ENCODE peak calls at places on chromosome 5, in four cellular contexts. P is tibial nerve, A is cardiac muscle cell, N is ascending aorta. F is an unnamed sample.

GRCh38 chr5:53333160-53333559 is 147.3 kb upstream of the FST start:
- DNase-seq in P (no peak), A (no peak), N (no peak), F (no peak)

GRCh38 chr5:57316798-57317327 is 143.0 kb downstream of the GPBP1 start:
- DNase-seq in P (no peak), A (peak; percentile 76), N (no peak), F (no peak)

GRCh38 chr5:22651355-22651754 is 201.8 kb downstream of the CDH12 start:
- DNase-seq in P (no peak), A (no peak), N (no peak), F (no peak)

GRCh38 chr5:139638736-139639618 is 9.2 kb upstream of the CXXC5 start:
- DNase-seq in P (no peak), A (no peak), N (no peak), F (peak; percentile 55)

GRCh38 chr5:123520677-123521247 is 8.8 kb downstream of the CSNK1G3 start:
- DNase-seq in P (no peak), A (no peak), N (no peak), F (no peak)

GRCh38 chr5:173298213-173298933 is 29.8 kb downstream of the STC2 start:
- DNase-seq in P (no peak), A (no peak), N (no peak), F (no peak)

GRCh38 chr5:132486318-132487094 is 4.1 kb downstream of the IRF1 start:
- DNase-seq in P (no peak), A (no peak), N (no peak), F (peak; percentile 52)

GRCh38 chr5:88957000-88957399 is 74.0 kb upstream of the MEF2C start:
- DNase-seq in P (no peak), A (no peak), N (no peak), F (no peak)

GRCh38 chr5:84478603-84479002 is 93.9 kb upstream of the EDIL3 start:
- DNase-seq in P (no peak), A (no peak), N (no peak), F (no peak)

GRCh38 chr5:44389410-44389879 is at the start of gene FGF10:
- DNase-seq in P (no peak), A (peak; percentile 89), N (no peak), F (no peak)

GRCh38 chr5:23352437-23352836 is 155.0 kb upstream of the PRDM9 start:
- DNase-seq in P (no peak), A (peak; percentile 19), N (no peak), F (no peak)

GRCh38 chr5:31270396-31270795 is 76.9 kb downstream of the CDH6 start:
- DNase-seq in P (no peak), A (peak; percentile 26), N (no peak), F (no peak)

GRCh38 chr5:1294839-1295649 is at the start of gene TERT:
- DNase-seq in P (no peak), A (peak; percentile 59), N (no peak), F (no peak)

GRCh38 chr5:82307431-82307830 is 29.3 kb upstream of the RPS23 start:
- DNase-seq in P (no peak), A (no peak), N (no peak), F (no peak)

GRCh38 chr5:173187054-173187743 is 42.9 kb downstream of the BNIP1 start:
- DNase-seq in P (no peak), A (no peak), N (no peak), F (no peak)

GRCh38 chr5:181151146-181151545 is 3.8 kb downstream of the OR2V2 start:
- DNase-seq in P (no peak), A (no peak), N (no peak), F (no peak)

GRCh38 chr5:50727149-50727496 is 60.7 kb downstream of the PARP8 start:
- DNase-seq in P (no peak), A (no peak), N (no peak), F (no peak)

GRCh38 chr5:1795931-1796330 is 3.7 kb downstream of the MRPL36 start:
- DNase-seq in P (no peak), A (no peak), N (no peak), F (no peak)

GRCh38 chr5:142811840-142812557 is 41.8 kb downstream of the ARHGAP26 start:
- DNase-seq in P (no peak), A (no peak), N (no peak), F (no peak)

GRCh38 chr5:132258102-132259060 is 885 bp downstream of the PDLIM4 start:
- DNase-seq in P (no peak), A (no peak), N (no peak), F (peak; percentile 74)

GRCh38 chr5:6576861-6577501 is 55.9 kb downstream of the NSUN2 start:
- DNase-seq in P (no peak), A (peak; percentile 42), N (no peak), F (peak; percentile 59)

GRCh38 chr5:123807177-123807900 is 295.4 kb downstream of the CSNK1G3 start:
- DNase-seq in P (no peak), A (peak; percentile 75), N (no peak), F (no peak)

GRCh38 chr5:53118879-53119278 is 9.3 kb upstream of the MOCS2 start:
- DNase-seq in P (no peak), A (no peak), N (no peak), F (no peak)

GRCh38 chr5:145362261-145362660 is 472.9 kb downstream of the PRELID2 start:
- DNase-seq in P (no peak), A (no peak), N (no peak), F (no peak)

GRCh38 chr5:1555011-1555807 is 31.4 kb upstream of the LPCAT1 start:
- DNase-seq in P (no peak), A (no peak), N (no peak), F (peak; percentile 42)

GRCh38 chr5:38925154-38925925 is 79.5 kb downstream of the OSMR start:
- DNase-seq in P (no peak), A (no peak), N (no peak), F (no peak)

GRCh38 chr5:123916331-123917121 is 404.5 kb downstream of the CSNK1G3 start:
- DNase-seq in P (no peak), A (peak; percentile 47), N (no peak), F (no peak)

GRCh38 chr5:180389252-180390101 is 36.3 kb upstream of the GFPT2 start:
- DNase-seq in P (no peak), A (no peak), N (no peak), F (peak; percentile 73)

GRCh38 chr5:132425009-132425937 is 55.8 kb downstream of the SLC22A5 start:
- DNase-seq in P (no peak), A (no peak), N (no peak), F (peak; percentile 57)

GRCh38 chr5:115626444-115626823 is 598 bp upstream of the TMED7 start:
- DNase-seq in P (no peak), A (no peak), N (no peak), F (no peak)

GRCh38 chr5:62199792-62200716 is 106.0 kb upstream of the KIF2A start:
- DNase-seq in P (no peak), A (no peak), N (no peak), F (no peak)

GRCh38 chr5:143946821-143947220 is 134.9 kb downstream of the HMHB1 start:
- DNase-seq in P (no peak), A (no peak), N (no peak), F (no peak)

GRCh38 chr5:179287071-179287470 is 58.2 kb downstream of the ADAMTS2 start:
- DNase-seq in P (no peak), A (no peak), N (no peak), F (no peak)

GRCh38 chr5:61881821-61882220 is 424.2 kb upstream of the KIF2A start:
- DNase-seq in P (no peak), A (no peak), N (no peak), F (no peak)

GRCh38 chr5:145937432-145938250 is 1.3 kb downstream of the SH3RF2 start:
- DNase-seq in P (no peak), A (peak; percentile 28), N (no peak), F (no peak)

GRCh38 chr5:158079097-158079496 is 220.2 kb upstream of the CLINT1 start:
- DNase-seq in P (no peak), A (no peak), N (no peak), F (no peak)

GRCh38 chr5:158074597-158074991 is 215.6 kb upstream of the CLINT1 start:
- DNase-seq in P (no peak), A (no peak), N (no peak), F (no peak)

GRCh38 chr5:158070855-158071254 is 211.9 kb upstream of the CLINT1 start:
- DNase-seq in P (no peak), A (no peak), N (no peak), F (no peak)

GRCh38 chr5:158080112-158080511 is 221.2 kb upstream of the CLINT1 start:
- DNase-seq in P (no peak), A (no peak), N (no peak), F (no peak)

GRCh38 chr5:158074992-158075769 is 216.2 kb upstream of the CLINT1 start:
- DNase-seq in P (peak; percentile 35), A (peak; percentile 59), N (no peak), F (peak; percentile 80)
- H3K4me3 ChIP-seq in P (peak overlapping the region; percentile 16), A (no peak overlapping the region), N (peak overlapping the region; percentile 41), F (no peak overlapping the region)

DNA sequence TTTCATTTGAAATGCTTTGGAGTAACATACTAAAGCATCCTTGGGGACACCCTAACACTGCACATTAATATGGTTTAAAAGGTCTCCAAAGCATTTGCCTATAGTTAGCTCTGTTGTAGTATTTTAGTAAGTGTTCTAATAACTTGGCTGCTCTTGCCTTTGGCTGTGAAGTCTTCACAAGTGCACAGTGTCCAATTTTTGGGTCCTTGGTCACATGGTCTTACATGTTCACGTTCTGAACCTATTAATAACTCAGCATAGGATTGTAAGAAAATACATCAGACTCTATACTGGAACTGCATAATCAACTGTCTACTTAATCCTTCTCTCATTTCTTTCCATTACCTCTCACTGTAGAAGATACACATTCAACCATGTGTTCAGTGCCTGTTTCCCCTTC is 17.4 kb downstream of the ADAMTS19 start:
- DNase-seq in P (no peak), A (no peak), N (no peak), F (no peak)
- TF ChIP-seq CTCF in P (no peak), A (no peak), N (no peak), F (no peak)

GRCh38 chr5:14669415-14669814 is 4.9 kb downstream of the OTULIN start:
- DNase-seq in P (no peak), A (no peak), N (no peak), F (no peak)
- H3K4me1 ChIP-seq in P (peaks cover 40% of the 10 kb centered on the region), A (no peaks in the 10 kb centered on the region), N (peaks cover 34% of the 10 kb centered on the region), F (no peaks in the 10 kb centered on the region)

DNA sequence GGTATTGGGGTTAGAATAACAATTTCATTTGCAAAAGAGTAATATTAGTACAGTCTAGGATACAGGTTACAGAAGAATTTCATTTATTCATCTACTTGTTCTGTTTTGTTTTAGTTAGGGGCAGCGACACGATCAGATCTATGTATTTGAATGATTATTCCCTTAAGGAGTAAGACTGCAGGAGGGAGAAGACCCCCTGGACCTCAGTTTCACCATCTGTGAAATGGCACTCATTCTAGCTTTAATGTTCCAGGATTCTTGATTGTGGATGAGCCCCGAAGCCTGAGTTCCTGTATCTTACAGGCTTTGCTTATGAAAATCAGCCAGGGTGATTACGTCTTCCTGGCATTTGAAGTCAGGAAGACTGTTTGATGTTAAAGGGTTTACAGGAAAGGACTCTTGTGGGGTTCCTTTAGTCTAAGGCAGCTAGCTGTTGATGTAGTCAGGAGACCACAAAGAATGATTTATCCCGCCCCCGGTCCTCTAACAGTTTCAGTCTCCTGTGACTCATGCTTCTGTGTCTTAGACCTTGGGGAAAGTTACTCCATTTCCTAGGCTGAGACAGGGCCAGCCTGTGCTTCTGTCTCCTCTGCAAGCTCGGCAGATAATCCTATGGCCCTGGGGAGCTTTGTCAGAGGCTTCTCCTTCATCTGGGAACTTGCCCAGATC is 11.5 kb downstream of the SMIM3 start:
- DNase-seq in P (no peak), A (no peak), N (peak; percentile 28), F (peak; percentile 76)
- H3K4me3 ChIP-seq in P (no peak overlapping the region), A (no peak overlapping the region), N (peak overlapping the region; percentile 36), F (no peak overlapping the region)

GRCh38 chr5:72246239-72246580 is 73.8 kb downstream of the MRPS27 start:
- DNase-seq in P (no peak), A (peak; percentile 26), N (no peak), F (no peak)
- TF ChIP-seq CTCF in P (peak; percentile 34), A (no peak), N (peak; percentile 17), F (peak; percentile 52)

F was measured in right atrium auricular region.